ENCODE peak calls at places on chromosomes 16 and 17, in four cellular contexts. Y, K, Q and J are unnamed samples.

GRCh38 chr17:3956983-3957382 is 7.3 kb downstream of the ATP2A3 start:
- DNase-seq in Q (no peak), Y (no peak), K (peak), J (no peak)

GRCh38 chr16:27083861-27084261 is 17.1 kb downstream of the C16orf82 start:
- DNase-seq in Y (no peak), Q (no peak), K (no peak), J (no peak)

GRCh38 chr16:69927056-69927757 is 23.9 kb upstream of the CLEC18A start:
- DNase-seq in Y (peak), Q (peak), K (peak), J (no peak)

GRCh38 chr16:81319221-81319912 is 4.6 kb downstream of the GAN start:
- DNase-seq in K (no peak), Q (peak), Y (peak), J (peak)

GRCh38 chr16:27398894-27399853 is 2.8 kb upstream of the IL21R start:
- DNase-seq in Q (no peak), K (no peak), Y (no peak), J (no peak)

GRCh38 chr17:76132574-76133338 is 8.3 kb downstream of the FOXJ1 start:
- DNase-seq in Q (peak), K (peak), Y (no peak), J (peak)

GRCh38 chr17:49515196-49515770 is 20.2 kb downstream of the NGFR start:
- DNase-seq in K (peak), Y (peak), Q (peak), J (peak)

GRCh38 chr17:47120521-47121095 is 68.5 kb downstream of the CDC27 start:
- DNase-seq in Y (no peak), Q (no peak), K (no peak), J (no peak)

GRCh38 chr17:50447870-50448573 is 20.7 kb downstream of the CHAD start:
- DNase-seq in Y (no peak), K (peak), Q (no peak), J (no peak)

GRCh38 chr17:75454193-75454592 is 2.2 kb upstream of the TMEM94 start:
- DNase-seq in Q (no peak), K (no peak), Y (no peak), J (no peak)

GRCh38 chr17:81287155-81287554 is 8.0 kb downstream of the SLC38A10 start:
- DNase-seq in Y (no peak), K (no peak), Q (no peak), J (no peak)

GRCh38 chr16:16159662-16160061 is 63.6 kb downstream of the ABCC6 start:
- DNase-seq in Y (no peak), Q (no peak), K (no peak), J (no peak)

GRCh38 chr17:81196505-81197408 is 26.0 kb downstream of the CEP131 start:
- DNase-seq in Y (no peak), Q (no peak), K (no peak), J (no peak)

GRCh38 chr16:68228652-68229051 is 7.3 kb downstream of the ESRP2 start:
- DNase-seq in Y (no peak), K (no peak), Q (no peak), J (no peak)

GRCh38 chr17:13544292-13544691 is 57.4 kb downstream of the HS3ST3A1 start:
- DNase-seq in K (peak), Y (peak), Q (peak), J (peak)

GRCh38 chr16:85567101-85567866 is 45.8 kb upstream of the GSE1 start:
- DNase-seq in Y (no peak), Q (no peak), K (no peak), J (no peak)

GRCh38 chr17:77125432-77125901 is 15.3 kb upstream of the SEC14L1 start:
- DNase-seq in K (no peak), Q (peak), Y (peak), J (peak)

GRCh38 chr16:24670623-24671454 is 58.6 kb upstream of the TNRC6A start:
- DNase-seq in Y (peak), K (peak), Q (peak), J (peak)

GRCh38 chr17:56144205-56144604 is 9.1 kb upstream of the ANKFN1 start:
- DNase-seq in K (no peak), Q (no peak), Y (no peak), J (no peak)

GRCh38 chr16:68028996-68029395 is 5.9 kb downstream of the DUS2 start:
- DNase-seq in Y (no peak), Q (no peak), K (no peak), J (no peak)

GRCh38 chr17:41816637-41817320 is 4.0 kb downstream of the FKBP10 start:
- DNase-seq in Y (no peak), Q (no peak), K (no peak), J (no peak)

GRCh38 chr16:22008215-22009142 is 568 bp downstream of the MOSMO start:
- DNase-seq in Q (no peak), K (peak), Y (no peak), J (no peak)

GRCh38 chr17:28744104-28744801 is 442 bp downstream of the TRAF4 start:
- DNase-seq in Y (peak), K (peak), Q (peak), J (peak)

GRCh38 chr17:27578718-27579085 is 52.3 kb upstream of the LGALS9 start:
- DNase-seq in Q (peak), Y (no peak), K (peak), J (peak)

GRCh38 chr17:59490259-59490658 is 75.2 kb upstream of the DHX40 start:
- DNase-seq in Q (no peak), K (no peak), Y (no peak), J (no peak)

GRCh38 chr17:21445091-21445650 is 69.0 kb downstream of the KCNJ12 start:
- DNase-seq in K (no peak), Y (no peak), Q (no peak), J (no peak)

GRCh38 chr16:52751035-52751434 is 204.1 kb upstream of the TOX3 start:
- DNase-seq in Y (no peak), Q (no peak), K (no peak), J (no peak)

GRCh38 chr16:23784811-23785447 is 30.1 kb downstream of the CHP2 start:
- DNase-seq in Y (peak), K (no peak), Q (peak), J (peak)

GRCh38 chr16:19113577-19114358 is at the start of gene ITPRIPL2:
- DNase-seq in K (peak), Q (peak), Y (peak), J (peak)

GRCh38 chr16:74743668-74744299 is 30.8 kb downstream of the FA2H start:
- DNase-seq in K (peak), Y (peak), Q (peak), J (peak)

GRCh38 chr16:832652-833336 is 32.3 kb upstream of the GNG13 start:
- DNase-seq in K (no peak), Y (no peak), Q (no peak), J (no peak)

GRCh38 chr16:67660564-67661028 is at the start of gene PARD6A:
- DNase-seq in Q (peak), Y (peak), K (peak), J (peak)

GRCh38 chr17:19482571-19482970 is 51.1 kb upstream of the SLC47A1 start:
- DNase-seq in Y (peak), Q (peak), K (no peak), J (no peak)

GRCh38 chr16:48235556-48236136 is 8.5 kb upstream of the LONP2 start:
- DNase-seq in K (no peak), Q (peak), Y (peak), J (no peak)

GRCh38 chr16:61836804-61837398 is 199.3 kb downstream of the CDH8 start:
- DNase-seq in Y (peak), Q (no peak), K (no peak), J (no peak)

GRCh38 chr17:28371245-28372202 is at the start of gene SARM1:
- DNase-seq in K (peak), Y (peak), Q (peak), J (peak)

GRCh38 chr17:19345486-19346350 is 16.8 kb downstream of the B9D1 start:
- DNase-seq in Y (no peak), Q (no peak), K (no peak), J (no peak)

GRCh38 chr17:75738218-75738802 is 17.1 kb downstream of the ITGB4 start:
- DNase-seq in Y (peak), K (no peak), Q (peak), J (no peak)

DNA sequence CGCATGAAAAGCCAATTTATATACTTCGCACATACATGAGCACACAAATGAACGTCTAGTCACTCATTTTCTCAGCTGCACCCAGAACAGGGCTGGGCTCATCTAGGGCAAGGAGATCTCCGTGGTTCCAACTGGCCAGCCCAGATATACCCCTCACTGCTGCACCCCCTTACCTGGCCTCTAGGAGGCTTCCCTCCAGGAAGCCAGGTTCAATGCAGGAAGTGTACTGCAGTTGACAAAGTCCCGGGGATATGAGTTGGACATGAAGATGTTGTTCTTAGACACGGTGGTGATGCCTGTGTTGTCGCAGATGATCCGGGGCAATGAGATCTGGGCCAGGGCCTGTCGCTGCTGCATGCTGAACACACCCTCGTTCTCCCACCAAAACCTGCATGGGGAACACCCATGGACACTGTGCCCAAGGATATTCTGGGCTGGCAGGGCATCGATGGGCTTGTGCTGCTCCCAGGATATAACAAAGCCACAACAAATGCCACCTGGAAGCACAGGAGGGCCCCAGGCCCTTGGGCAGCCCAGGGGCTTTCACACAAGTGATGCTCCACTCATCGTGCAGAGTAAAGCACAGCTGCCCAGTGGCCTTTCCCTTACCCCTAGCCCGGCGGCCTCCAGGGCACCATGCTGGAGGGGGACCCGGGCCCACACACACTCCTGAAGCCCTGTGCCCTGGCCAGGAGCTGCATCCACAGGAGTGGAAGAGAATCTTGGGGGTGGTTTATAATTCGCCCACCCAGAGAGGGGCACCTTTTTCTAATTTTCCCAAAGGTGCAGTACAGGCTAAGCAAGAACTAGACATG is 10.1 kb downstream of the MPO start:
- DNase-seq in Q (no peak), Y (no peak), K (no peak), J (no peak)
- TF ChIP-seq CTCF in Q (peak), Y (no peak), K (no peak), J (no peak)

DNA sequence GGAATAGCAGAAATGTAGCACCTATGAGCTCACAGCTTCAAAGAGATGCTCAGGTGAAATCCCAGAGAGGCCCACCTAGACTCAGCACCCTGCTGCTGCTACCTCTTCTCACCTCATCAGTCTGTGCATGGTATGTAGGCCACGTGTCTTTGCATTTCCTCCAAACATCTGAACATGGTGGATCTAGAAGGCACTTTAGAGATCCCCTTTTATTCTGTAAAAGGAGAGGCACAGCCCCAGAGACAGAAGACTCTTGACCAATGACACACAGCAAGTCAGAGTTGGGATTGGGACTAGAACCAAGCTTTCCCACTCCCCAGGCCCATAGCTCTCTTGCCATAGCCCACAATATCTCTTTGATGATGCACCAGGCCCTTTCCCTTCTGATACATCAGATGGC is 19.4 kb upstream of the NKD1 start:
- DNase-seq in Y (no peak), Q (no peak), K (no peak), J (no peak)
- TF ChIP-seq CTCF in Y (no peak), Q (no peak), K (no peak), J (no peak)

DNA sequence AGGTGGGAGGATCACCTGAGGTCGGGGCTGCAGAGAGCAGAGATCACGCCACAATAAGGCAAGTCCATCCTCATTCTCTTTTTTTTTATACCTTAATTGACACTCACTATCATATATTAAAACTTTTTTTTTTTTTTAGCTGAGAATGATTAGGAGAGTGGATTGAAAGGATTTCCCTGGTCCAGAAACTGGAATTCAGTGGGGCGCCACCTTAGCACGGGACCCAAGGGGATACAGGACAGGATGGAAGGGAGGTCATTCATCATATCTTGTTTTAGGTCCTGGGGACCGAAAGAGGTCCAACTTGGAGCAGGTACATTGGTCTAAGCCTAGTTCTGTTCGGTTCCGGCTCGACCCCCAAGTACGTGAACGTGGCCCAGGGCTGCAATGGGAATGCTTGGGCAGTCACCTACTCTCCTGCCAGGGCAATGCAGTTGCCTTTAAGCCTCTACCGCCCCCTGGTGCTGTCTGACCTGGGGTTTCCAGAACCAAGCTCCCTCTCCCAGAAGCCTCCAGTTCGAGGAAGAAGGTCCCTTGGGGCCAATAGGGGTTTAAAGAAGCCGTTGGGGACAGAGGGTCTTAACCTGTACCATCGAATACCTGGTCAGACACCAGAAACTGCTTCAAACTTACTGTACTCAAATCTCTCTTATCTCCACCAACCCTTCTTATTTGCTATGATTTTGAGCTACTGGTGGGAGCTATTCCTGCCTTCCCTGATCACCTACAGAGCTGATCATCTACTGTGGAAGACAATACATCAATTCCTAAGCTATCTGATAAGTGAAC is 19.9 kb upstream of the GPATCH8 start:
- DNase-seq in Y (peak), Q (peak), K (peak), J (peak)
- TF ChIP-seq CTCF in Y (peak), Q (peak), K (peak), J (peak)

GRCh38 chr16:66481943-66482390 is 54.9 kb downstream of the BEAN1 start:
- DNase-seq in K (no peak), Y (no peak), Q (no peak), J (no peak)
- TF ChIP-seq CTCF in K (no peak), Y (no peak), Q (no peak), J (no peak)

DNA sequence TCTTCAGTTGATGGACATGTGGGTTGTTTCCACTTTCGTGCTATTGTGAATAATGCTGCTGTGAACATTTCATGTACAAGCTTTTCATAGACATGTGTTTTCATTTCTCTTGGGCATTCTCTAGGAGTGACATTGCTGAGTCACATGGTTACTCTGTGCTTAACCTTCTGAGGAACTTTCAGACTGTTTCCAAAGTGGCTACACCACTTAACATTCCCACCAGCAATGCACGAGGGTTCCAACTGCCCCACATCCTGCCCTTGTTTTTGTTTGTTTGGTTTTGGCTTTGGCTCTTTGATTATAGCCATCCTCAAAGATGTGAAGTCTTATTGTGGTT is 14.2 kb upstream of the PEMT start:
- DNase-seq in Y (no peak), Q (no peak), K (no peak), J (no peak)
- TF ChIP-seq CTCF in Y (no peak), Q (no peak), K (no peak), J (no peak)

GRCh38 chr17:8572767-8573166 is 57.8 kb downstream of the MYH10 start:
- DNase-seq in K (no peak), Y (peak), Q (peak), J (peak)

GRCh38 chr17:8576895-8577294 is 53.6 kb downstream of the MYH10 start:
- DNase-seq in K (no peak), Q (no peak), Y (no peak), J (no peak)

GRCh38 chr17:8577868-8578267 is 52.7 kb downstream of the MYH10 start:
- DNase-seq in Q (no peak), K (no peak), Y (no peak), J (no peak)

GRCh38 chr17:8574687-8575086 is 55.8 kb downstream of the MYH10 start:
- DNase-seq in Q (peak), K (no peak), Y (peak), J (no peak)
- TF ChIP-seq CTCF in Q (peak), K (no peak), Y (peak), J (no peak)

GRCh38 chr16:49537924-49538455 is 164.4 kb downstream of the C16orf78 start:
- DNase-seq in Y (no peak), Q (no peak), K (no peak), J (no peak)
- TF ChIP-seq CTCF in Y (no peak), Q (no peak), K (no peak), J (no peak)

GRCh38 chr16:87186440-87186839 is 130.8 kb downstream of the C16orf95 start:
- DNase-seq in K (no peak), Q (no peak), Y (no peak), J (no peak)

GRCh38 chr16:87183647-87184046 is 133.5 kb downstream of the C16orf95 start:
- DNase-seq in Q (no peak), K (no peak), Y (no peak), J (no peak)

GRCh38 chr16:87186876-87187533 is 130.2 kb downstream of the C16orf95 start:
- DNase-seq in K (no peak), Y (no peak), Q (no peak), J (no peak)

GRCh38 chr16:87185983-87186382 is 131.2 kb downstream of the C16orf95 start:
- DNase-seq in Y (no peak), Q (no peak), K (no peak), J (no peak)

GRCh38 chr16:87185313-87185712 is 131.9 kb downstream of the C16orf95 start:
- DNase-seq in Y (no peak), Q (no peak), K (no peak), J (no peak)
- TF ChIP-seq CTCF in Y (peak), Q (no peak), K (no peak), J (no peak)